ENCODE peak calls at places on chromosomes 4 and X, in four cellular contexts. X, G, Y and N are unnamed samples.
A peak's percentile ranks its signal among the peaks of the same experiment; 100 is the strongest.

GRCh38 chr4:52837716-52838558 is 24.2 kb upstream of the RASL11B start:
- DNase-seq in X (no peak), G (no peak), Y (no peak), N (no peak)

GRCh38 chr4:7377223-7377865 is 57.4 kb downstream of the PSAPL1 start:
- DNase-seq in X (peak; percentile 57), G (no peak), Y (no peak), N (no peak)

GRCh38 chr4:83207497-83208105 is 77.0 kb downstream of the COQ2 start:
- DNase-seq in X (no peak), G (no peak), Y (no peak), N (peak; percentile 44)

GRCh38 chr4:142354794-142355416 is 491.2 kb downstream of the INPP4B start:
- DNase-seq in X (no peak), G (no peak), Y (no peak), N (no peak)

GRCh38 chrX:123830309-123830708 is 29.5 kb upstream of the XIAP start:
- DNase-seq in X (no peak), G (no peak), Y (peak; percentile 67), N (no peak)

GRCh38 chrX:9122504-9123245 is 88.7 kb upstream of the FAM9B start:
- DNase-seq in X (no peak), G (no peak), Y (no peak), N (no peak)

GRCh38 chrX:16462912-16463311 is 187.0 kb upstream of the S100G start:
- DNase-seq in X (no peak), G (no peak), Y (no peak), N (no peak)

GRCh38 chrX:131397891-131398290 is 108.8 kb upstream of the IGSF1 start:
- DNase-seq in X (no peak), G (no peak), Y (no peak), N (no peak)

GRCh38 chr4:185524888-185525863 is 10.1 kb downstream of the PDLIM3 start:
- DNase-seq in X (no peak), G (no peak), Y (no peak), N (peak; percentile 35)

GRCh38 chrX:96611619-96612362 is 72.9 kb upstream of the DIAPH2 start:
- DNase-seq in X (no peak), G (no peak), Y (no peak), N (no peak)

GRCh38 chr4:173317003-173317402 is 17.2 kb downstream of the HMGB2 start:
- DNase-seq in X (no peak), G (no peak), Y (no peak), N (no peak)

GRCh38 chr4:28350485-28350884 is 1489.8 kb downstream of the STIM2 start:
- DNase-seq in X (no peak), G (no peak), Y (no peak), N (no peak)